ENCODE peak calls at places on chromosome 12, in six cellular contexts. U is DND-41; O is pancreas; H is lung; L is CD8-positive, alpha-beta T cell; Z is heart left ventricle. A is an unnamed sample.

GRCh38 chr12:64088431-64089349 is 133.4 kb downstream of the KICS2 start:
- DNase-seq in L (no peak), U (no peak), Z (peak; percentile 64), H (peak; percentile 75), O (peak; percentile 30), A (peak; percentile 95)

GRCh38 chr12:72282721-72283120 is 10.6 kb downstream of the TRHDE start:
- DNase-seq in H (no peak), O (no peak), L (no peak), U (no peak), Z (no peak), A (no peak)

GRCh38 chr12:113098428-113099028 is 37.0 kb downstream of the RASAL1 start:
- DNase-seq in O (peak; percentile 92), Z (peak; percentile 80), L (peak; percentile 64), U (peak; percentile 86), H (peak; percentile 89), A (peak; percentile 95)

GRCh38 chr12:48815281-48816110 is 2.8 kb upstream of the CACNB3 start:
- DNase-seq in H (peak; percentile 82), U (peak; percentile 85), Z (peak; percentile 83), O (peak; percentile 80), L (no peak), A (peak; percentile 78)

GRCh38 chr12:19971396-19971802 is 396.9 kb upstream of the PDE3A start:
- DNase-seq in U (no peak), O (peak; percentile 65), H (no peak), Z (no peak), L (no peak), A (no peak)

GRCh38 chr12:11941601-11942360 is 129.0 kb upstream of the BCL2L14 start:
- DNase-seq in H (no peak), U (no peak), O (no peak), Z (no peak), L (no peak), A (peak; percentile 93)

GRCh38 chr12:108297895-108298760 is 41.0 kb downstream of the CMKLR1 start:
- DNase-seq in L (no peak), Z (no peak), H (no peak), O (no peak), U (no peak), A (no peak)

GRCh38 chr12:32198555-32198954 is 91.9 kb downstream of the BICD1 start:
- DNase-seq in U (no peak), L (no peak), H (no peak), O (no peak), Z (no peak), A (peak; percentile 95)

GRCh38 chr12:88272456-88272855 is 130.3 kb downstream of the TMTC3 start:
- DNase-seq in Z (no peak), U (no peak), H (no peak), L (no peak), O (no peak), A (no peak)

GRCh38 chr12:107684990-107685359 is 624 bp upstream of the PWP1 start:
- DNase-seq in H (no peak), L (no peak), O (no peak), U (peak; percentile 31), Z (no peak), A (peak; percentile 29)

GRCh38 chr12:47730341-47730744 is 5.1 kb upstream of the ENDOU start:
- DNase-seq in L (no peak), U (no peak), H (no peak), Z (no peak), O (peak; percentile 68), A (no peak)

GRCh38 chr12:54159140-54159539 is 29.6 kb downstream of the SMUG1 start:
- DNase-seq in O (no peak), Z (no peak), H (no peak), L (no peak), U (no peak), A (peak; percentile 13)

GRCh38 chr12:4133636-4134433 is 139.7 kb upstream of the CCND2 start:
- DNase-seq in U (no peak), H (no peak), O (no peak), L (no peak), Z (no peak), A (no peak)

GRCh38 chr12:26830358-26830757 is 2.6 kb downstream of the ITPR2 start:
- DNase-seq in U (no peak), H (no peak), L (no peak), Z (no peak), O (no peak), A (no peak)
- H3K4me3 ChIP-seq in U (no peak overlapping the region), H (no peak overlapping the region), L (no peak overlapping the region), Z (peak overlapping the region; percentile 38), O (peak overlapping the region; percentile 91), A (no peak overlapping the region)

DNA sequence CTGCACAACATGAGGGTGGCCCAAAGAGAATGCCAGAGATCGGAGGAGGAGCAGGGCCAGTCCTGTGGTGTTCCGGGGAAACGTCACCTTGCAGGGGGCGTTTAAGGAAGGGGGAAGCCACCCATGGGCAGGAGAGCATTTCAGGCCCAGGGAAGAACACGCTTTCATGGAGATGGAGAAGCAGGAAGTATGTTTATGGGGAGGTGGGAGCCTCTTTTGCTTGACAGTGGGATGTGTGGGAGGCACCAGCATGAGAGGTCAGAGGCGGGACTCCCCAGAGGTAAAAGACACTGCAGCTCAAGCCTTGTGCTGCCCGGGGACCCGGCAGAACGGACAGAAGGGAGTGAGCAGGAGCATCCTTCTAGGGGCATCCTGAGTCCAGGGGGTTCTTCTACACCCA is 1.3 kb upstream of the LRTM2 start:
- DNase-seq in U (no peak), L (no peak), O (no peak), H (no peak), Z (no peak), A (no peak)
- H3K27me3 ChIP-seq in U (peaks cover 45% of the 10 kb centered on the region), L (no peaks in the 10 kb centered on the region), O (no peaks in the 10 kb centered on the region), H (peaks cover 15% of the 10 kb centered on the region), Z (peaks cover 34% of the 10 kb centered on the region), A (peaks cover 18% of the 10 kb centered on the region)

DNA sequence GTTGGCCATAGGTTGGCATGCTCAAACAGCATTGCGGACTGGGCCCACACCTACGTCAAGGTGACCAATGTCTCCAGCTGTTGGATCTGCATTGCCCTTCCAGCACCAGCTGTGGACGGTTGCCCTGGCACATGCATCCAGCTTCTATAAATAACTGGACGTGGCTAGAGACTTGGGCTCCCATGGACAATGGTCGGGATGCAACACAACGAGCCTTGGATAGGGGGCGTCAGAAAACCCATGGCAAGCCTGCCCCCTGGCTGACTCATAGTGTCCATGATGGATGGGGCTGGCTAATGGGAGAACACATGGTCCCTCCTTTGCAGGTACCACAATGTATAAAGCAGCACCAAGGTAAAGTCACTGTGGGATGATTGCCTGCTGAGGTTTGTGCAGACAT is 331.6 kb upstream of the FAR2 start:
- DNase-seq in Z (no peak), H (no peak), O (no peak), U (no peak), L (no peak), A (no peak)
- TF ChIP-seq CTCF in Z (no peak), H (no peak), O (no peak), U (peak; percentile 5), L (no peak), A (no peak)

GRCh38 chr12:66188584-66189475 is at the start of gene IRAK3:
- DNase-seq in O (peak; percentile 44), U (no peak), L (peak; percentile 27), H (peak; percentile 89), Z (peak; percentile 93), A (peak; percentile 40)

GRCh38 chr12:66189476-66189823 is 436 bp downstream of the IRAK3 start:
- DNase-seq in H (no peak), O (no peak), U (no peak), Z (peak; percentile 34), L (no peak), A (no peak)

GRCh38 chr12:66190519-66191406 is 1.7 kb downstream of the IRAK3 start:
- DNase-seq in L (no peak), U (no peak), Z (no peak), H (no peak), O (no peak), A (peak; percentile 84)

GRCh38 chr12:66194122-66194521 is 5.1 kb downstream of the IRAK3 start:
- DNase-seq in Z (no peak), L (no peak), H (no peak), U (no peak), O (no peak), A (no peak)

DNA sequence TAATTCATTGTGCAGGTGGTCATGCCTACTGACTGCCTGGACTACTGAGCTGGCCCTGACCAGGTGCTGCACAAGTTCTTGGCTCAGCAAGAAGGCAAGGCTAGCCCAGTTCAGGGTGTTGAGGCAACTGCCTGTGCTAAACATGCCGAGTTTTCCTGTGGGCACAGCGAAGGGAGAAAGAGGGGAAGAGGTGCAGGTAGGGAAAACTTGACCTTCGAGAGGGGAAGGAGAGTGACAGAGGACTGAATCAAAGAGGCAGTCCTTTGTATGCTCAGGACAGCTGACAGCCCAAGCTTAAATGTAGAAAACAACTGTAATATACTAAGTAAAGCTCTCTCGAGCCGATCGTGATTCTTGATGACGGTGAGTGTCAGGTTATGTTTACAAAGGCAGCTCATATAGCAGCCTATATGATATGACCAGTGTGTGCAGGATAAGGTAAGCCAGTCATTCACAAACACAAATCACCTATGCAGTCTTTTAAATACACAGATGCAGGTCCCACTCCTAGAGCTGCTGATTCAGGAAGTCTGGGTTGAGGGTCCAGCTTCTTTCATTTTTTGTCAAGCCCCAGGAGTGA is 2.6 kb downstream of the IRAK3 start:
- DNase-seq in Z (no peak), U (no peak), H (no peak), L (no peak), O (no peak), A (peak; percentile 46)
- H3K4me3 ChIP-seq in Z (no peak overlapping the region), U (no peak overlapping the region), H (no peak overlapping the region), L (no peak overlapping the region), O (no peak overlapping the region), A (no peak overlapping the region)